ENCODE peak calls at places on chromosomes 13 and 19, in seven cellular contexts. R is nephron progenitor cell, H is BE2C, C is substantia nigra, S is H7, E is LoVo, I is GM23248. F is an unnamed sample.

GRCh38 chr19:54431255-54431838 is 16.1 kb downstream of the TTYH1 start:
- DNase-seq in R (no peak), S (no peak), E (peak), I (no peak), C (no peak), H (no peak), F (no peak)

GRCh38 chr13:44013666-44014291 is 134.1 kb downstream of the LACC1 start:
- DNase-seq in C (no peak), I (peak), H (no peak), E (no peak), R (no peak), S (no peak), F (no peak)

GRCh38 chr19:14381689-14382474 is 638 bp downstream of the ADGRE5 start:
- DNase-seq in E (peak), S (peak), C (no peak), R (no peak), H (no peak), I (peak), F (no peak)

GRCh38 chr19:31223805-31224534 is 125.3 kb downstream of the TSHZ3 start:
- DNase-seq in R (no peak), S (no peak), H (no peak), I (peak), E (no peak), C (no peak), F (no peak)

GRCh38 chr19:12675377-12675776 is 6.3 kb downstream of the DHPS start:
- DNase-seq in H (no peak), E (no peak), R (no peak), S (no peak), C (no peak), I (no peak), F (no peak)

GRCh38 chr13:110345266-110345665 is 38.2 kb downstream of the COL4A2 start:
- DNase-seq in E (no peak), I (no peak), C (no peak), H (no peak), S (no peak), R (no peak), F (no peak)

GRCh38 chr19:872266-872951 is 12.9 kb downstream of the CFD start:
- DNase-seq in I (peak), H (peak), R (peak), E (peak), C (no peak), S (peak), F (no peak)

GRCh38 chr13:79435549-79435948 is 29.5 kb upstream of the RBM26 start:
- DNase-seq in R (no peak), C (no peak), I (peak), H (no peak), E (peak), S (no peak), F (no peak)

GRCh38 chr19:35165200-35166058 is 10.9 kb downstream of the FXYD5 start:
- DNase-seq in I (no peak), S (no peak), E (no peak), C (no peak), R (no peak), H (no peak), F (no peak)

GRCh38 chr13:62038214-62038613 is 622.6 kb upstream of the PCDH20 start:
- DNase-seq in H (no peak), R (no peak), C (no peak), S (no peak), E (no peak), I (no peak), F (no peak)

GRCh38 chr19:3986260-3987041 is 1.2 kb upstream of the EEF2 start:
- DNase-seq in I (peak), H (peak), C (peak), S (peak), E (peak), R (peak), F (peak)